ENCODE peak calls at places on chromosome 17, in four cellular contexts. S is cardiac muscle cell, R is cardiac fibroblast, V is heart right ventricle. L is an unnamed sample.
A peak's percentile ranks its signal among the peaks of the same experiment; 100 is the strongest.

GRCh38 chr17:51161541-51161940 is 4.7 kb upstream of the NME2 start:
- DNase-seq in S (no peak), R (no peak), V (no peak), L (no peak)

GRCh38 chr17:39094607-39095308 is 56.7 kb downstream of the PLXDC1 start:
- DNase-seq in S (no peak), R (no peak), V (no peak), L (no peak)

GRCh38 chr17:16448490-16448889 is 33.1 kb downstream of the TRPV2 start:
- DNase-seq in S (no peak), R (no peak), V (no peak), L (no peak)

GRCh38 chr17:17493249-17493985 is 2.8 kb downstream of the RASD1 start:
- DNase-seq in S (no peak), R (peak; percentile 29), V (peak; percentile 46), L (no peak)

GRCh38 chr17:2898255-2898926 is 102.2 kb downstream of the RAP1GAP2 start:
- DNase-seq in S (no peak), R (no peak), V (no peak), L (no peak)

GRCh38 chr17:38637951-38638350 is 32.2 kb upstream of the SRCIN1 start:
- DNase-seq in S (no peak), R (no peak), V (no peak), L (no peak)

GRCh38 chr17:50052241-50052788 is 3.6 kb upstream of the ITGA3 start:
- DNase-seq in S (no peak), R (no peak), V (no peak), L (no peak)

GRCh38 chr17:42287305-42288077 is 807 bp upstream of the STAT5A start:
- DNase-seq in S (no peak), R (peak; percentile 74), V (peak; percentile 55), L (no peak)

GRCh38 chr17:80105762-80106161 is 4.4 kb downstream of the GAA start:
- DNase-seq in S (no peak), R (peak; percentile 24), V (no peak), L (no peak)

GRCh38 chr17:6857336-6857735 is 25.8 kb upstream of the TEKT1 start:
- DNase-seq in S (no peak), R (no peak), V (no peak), L (no peak)

GRCh38 chr17:41959336-41960095 is 7.1 kb upstream of the CNP start:
- DNase-seq in S (peak; percentile 63), R (peak; percentile 80), V (no peak), L (peak; percentile 63)

GRCh38 chr17:61468263-61468907 is 16.2 kb downstream of the TBX4 start:
- DNase-seq in S (no peak), R (no peak), V (no peak), L (no peak)

GRCh38 chr17:8072727-8073461 is 14.6 kb downstream of the ALOX12B start:
- DNase-seq in S (no peak), R (no peak), V (no peak), L (no peak)

GRCh38 chr17:73770115-73770848 is 126.0 kb upstream of the SDK2 start:
- DNase-seq in S (peak; percentile 42), R (peak; percentile 84), V (peak; percentile 84), L (peak; percentile 83)

GRCh38 chr17:64785050-64785449 is 122.9 kb upstream of the SMURF2 start:
- DNase-seq in S (no peak), R (no peak), V (no peak), L (peak; percentile 66)

GRCh38 chr17:8125196-8125946 is 1.5 kb upstream of the HES7 start:
- DNase-seq in S (peak; percentile 72), R (peak; percentile 69), V (peak; percentile 76), L (peak; percentile 83)

GRCh38 chr17:80264048-80264792 is 3.6 kb downstream of the RNF213 start:
- DNase-seq in S (no peak), R (no peak), V (no peak), L (no peak)

GRCh38 chr17:31842416-31843381 is 16.3 kb downstream of the COPRS start:
- DNase-seq in S (peak; percentile 88), R (peak; percentile 93), V (peak; percentile 61), L (peak; percentile 81)

DNA sequence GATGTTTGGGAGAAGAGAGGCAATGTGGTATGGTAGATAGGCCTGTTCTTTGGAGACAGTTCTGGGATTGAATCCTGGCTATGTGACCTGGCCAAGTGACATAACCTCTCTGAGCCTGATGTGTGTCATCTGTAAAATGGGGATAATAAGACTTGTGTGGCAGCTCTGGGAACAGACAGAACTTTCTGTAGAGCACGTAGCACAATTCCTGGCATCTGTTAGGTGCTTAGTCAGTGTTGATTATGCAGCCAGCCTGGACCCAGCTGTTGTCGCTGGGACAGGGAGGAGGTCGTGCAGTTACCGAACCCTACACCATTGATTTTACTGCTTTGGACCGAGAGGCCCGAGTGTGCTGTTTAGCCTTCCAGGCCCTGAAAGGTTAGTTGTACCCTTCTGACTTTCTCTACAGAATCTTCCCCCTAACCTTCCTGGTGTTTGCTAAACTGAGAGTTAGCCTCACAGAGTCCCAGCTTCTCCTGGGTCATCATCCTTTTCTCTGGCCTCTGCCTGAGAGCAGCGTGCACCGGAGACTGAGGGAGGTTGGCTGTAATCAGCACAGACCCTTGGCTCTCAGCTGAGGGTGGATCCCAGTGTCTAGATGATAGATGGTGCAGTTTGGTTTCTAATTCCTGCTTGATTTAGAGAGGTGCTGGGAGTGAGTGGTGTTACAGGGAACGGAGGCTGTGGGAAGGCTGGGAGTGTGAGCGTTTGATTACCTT is 31.9 kb downstream of the MSI2 start:
- DNase-seq in S (no peak), R (peak; percentile 17), V (no peak), L (no peak)
- TF ChIP-seq CTCF in S (no peak), R (no peak), V (no peak), L (no peak)

GRCh38 chr17:59565959-59566324 is 532 bp downstream of the DHX40 start:
- DNase-seq in S (peak; percentile 77), R (peak; percentile 79), V (peak; percentile 23), L (peak; percentile 59)

GRCh38 chr17:59565171-59565958 is at the start of gene DHX40:
- DNase-seq in S (peak; percentile 96), R (peak; percentile 96), V (peak; percentile 91), L (peak; percentile 95)

GRCh38 chr17:59558953-59559352 is 6.5 kb upstream of the DHX40 start:
- DNase-seq in S (peak; percentile 3), R (peak; percentile 35), V (no peak), L (no peak)

GRCh38 chr17:59558039-59558438 is 7.4 kb upstream of the DHX40 start:
- DNase-seq in S (no peak), R (no peak), V (no peak), L (no peak)

DNA sequence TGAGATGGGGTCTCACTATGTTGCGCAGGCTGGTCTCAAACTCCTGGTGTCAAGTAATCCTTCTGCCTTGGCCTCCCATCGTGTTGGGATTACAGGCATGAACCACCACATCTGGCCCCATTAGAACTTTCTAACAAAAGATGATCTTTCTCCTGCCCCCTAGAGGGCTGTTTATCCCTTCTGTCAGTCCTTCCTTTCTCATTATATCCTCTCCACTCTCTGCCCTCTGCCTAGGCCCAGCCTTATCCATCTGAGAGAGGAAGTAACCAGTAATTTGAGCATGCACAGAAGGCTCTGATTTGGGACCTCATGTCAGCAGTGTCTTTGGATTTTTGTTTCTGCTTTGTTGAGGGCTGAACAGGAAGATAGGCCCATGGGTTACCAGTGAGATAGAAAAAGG is 4.4 kb upstream of the DHX40 start:
- DNase-seq in S (peak; percentile 5), R (peak; percentile 13), V (no peak), L (no peak)
- TF ChIP-seq CTCF in S (peak; percentile 44), R (peak; percentile 49), V (no peak), L (no peak)

GRCh38 chr17:35242158-35242804 is 591 bp upstream of the SLFN5 start:
- DNase-seq in S (peak; percentile 73), R (peak; percentile 40), V (peak; percentile 33), L (peak; percentile 40)
- TF ChIP-seq CTCF in S (peak; percentile 7), R (peak; percentile 33), V (no peak), L (peak; percentile 27)

DNA sequence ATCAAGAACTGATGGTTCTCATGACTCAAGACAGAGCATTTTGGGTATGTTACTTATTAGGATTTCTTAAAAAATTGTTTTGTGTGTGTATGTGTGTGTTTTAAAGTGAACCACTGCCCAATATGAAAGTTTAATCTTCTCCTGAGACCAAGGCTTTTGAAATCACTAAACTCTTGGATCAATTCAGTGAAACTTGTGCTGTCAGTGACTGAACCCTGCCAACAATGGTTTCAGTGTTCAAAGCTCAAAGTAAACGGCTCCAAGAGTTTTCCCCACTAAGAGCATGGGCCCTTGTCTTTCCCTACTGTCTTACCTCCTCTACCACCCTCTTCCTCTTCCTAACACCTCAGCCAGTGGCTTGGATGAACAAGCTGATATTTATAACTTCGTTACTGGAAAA is 22.0 kb downstream of the NFE2L1 start:
- DNase-seq in S (no peak), R (no peak), V (no peak), L (no peak)
- TF ChIP-seq CTCF in S (no peak), R (no peak), V (no peak), L (no peak)

DNA sequence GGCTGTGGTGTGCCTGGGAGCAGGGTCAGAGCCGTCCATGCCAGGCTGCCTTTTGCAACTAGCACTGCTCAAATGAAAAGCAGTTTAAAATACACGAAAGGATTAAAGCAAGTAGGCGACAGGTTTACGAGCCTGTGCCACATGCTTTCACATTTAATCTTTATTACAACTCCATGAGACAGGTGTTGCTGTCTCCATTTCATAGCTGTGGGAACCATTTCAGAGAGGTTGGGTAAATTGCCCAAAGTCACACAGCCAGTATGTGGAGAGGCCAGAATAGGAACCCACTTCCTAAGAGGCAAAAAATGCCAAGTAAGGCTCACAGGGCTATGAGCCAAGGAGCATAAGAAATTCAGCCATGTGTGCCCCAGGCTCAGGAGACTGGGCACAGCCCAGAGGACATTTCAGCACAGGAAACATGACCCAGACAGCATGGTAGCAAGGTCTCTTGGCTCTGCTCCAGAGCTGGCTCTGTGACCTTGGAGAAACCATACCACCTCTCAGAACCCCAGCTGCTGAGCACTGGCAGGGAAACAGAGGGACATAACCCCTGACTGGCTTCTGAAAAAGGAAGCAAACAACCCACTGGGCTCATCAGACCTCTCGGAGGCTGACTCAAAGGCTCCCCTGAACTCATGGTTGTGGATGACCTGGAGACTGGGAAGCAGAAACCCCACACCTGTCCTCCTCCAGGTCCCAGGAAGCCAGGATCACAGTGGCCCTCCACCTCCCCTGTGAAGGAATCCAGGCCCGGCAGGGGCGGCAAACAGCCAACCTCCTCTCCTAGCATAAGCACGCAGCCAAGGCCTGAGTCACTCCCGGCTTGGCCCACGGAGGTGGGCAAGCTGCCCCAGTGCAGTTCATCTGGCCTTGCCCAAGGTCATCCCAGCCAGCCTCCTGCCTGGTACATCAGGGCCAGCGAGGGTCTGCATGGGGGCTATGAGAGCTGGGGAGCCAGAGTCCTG is 40.3 kb upstream of the MRPS23 start:
- DNase-seq in S (no peak), R (peak; percentile 88), V (peak; percentile 91), L (no peak)
- TF ChIP-seq CTCF in S (peak; percentile 12), R (peak; percentile 22), V (no peak), L (no peak)